ENCODE peak calls at places on chromosomes 13 and 19, in six cellular contexts. T, I, B, C, P and J are unnamed samples.

GRCh38 chr13:94329754-94330551 is 149.5 kb downstream of the DCT start:
- DNase-seq in P (no peak), T (peak), B (no peak), C (peak), I (no peak), J (no peak)

GRCh38 chr19:11506101-11506555 is 489 bp upstream of the ZNF653 start:
- DNase-seq in T (no peak), B (no peak), C (no peak), P (no peak), I (no peak), J (no peak)

GRCh38 chr13:78228211-78228610 is 309.6 kb upstream of the EDNRB start:
- DNase-seq in C (peak), B (no peak), I (no peak), P (no peak), T (no peak), J (no peak)

GRCh38 chr19:51018745-51019543 is 565 bp downstream of the KLK10 start:
- DNase-seq in I (no peak), P (peak), C (no peak), B (no peak), T (no peak), J (no peak)

GRCh38 chr13:20408181-20408580 is 117.5 kb downstream of the CRYL1 start:
- DNase-seq in P (peak), B (no peak), T (no peak), C (no peak), I (no peak), J (no peak)

GRCh38 chr13:101434486-101434885 is 18.0 kb upstream of the ITGBL1 start:
- DNase-seq in T (peak), P (no peak), B (no peak), I (no peak), C (peak), J (no peak)

GRCh38 chr13:93505104-93505952 is 278.7 kb downstream of the GPC6 start:
- DNase-seq in P (no peak), C (peak), B (no peak), T (peak), I (no peak), J (no peak)

GRCh38 chr19:29690842-29691241 is 24.2 kb downstream of the C19orf12 start:
- DNase-seq in I (peak), T (peak), B (no peak), P (no peak), C (no peak), J (peak)

GRCh38 chr13:30713133-30713532 is 22.2 kb upstream of the ALOX5AP start:
- DNase-seq in P (no peak), C (no peak), T (peak), B (no peak), I (no peak), J (no peak)

GRCh38 chr13:80132741-80133601 is 208.0 kb downstream of the SPRY2 start:
- DNase-seq in P (peak), I (peak), C (peak), T (peak), B (peak), J (no peak)

GRCh38 chr13:98411617-98412310 is 165.1 kb downstream of the STK24 start:
- DNase-seq in C (no peak), B (no peak), P (no peak), T (peak), I (no peak), J (no peak)

GRCh38 chr19:55647732-55648656 is at the start of gene CCDC106:
- DNase-seq in B (peak), P (peak), I (peak), T (peak), C (peak), J (no peak)

GRCh38 chr13:99866781-99867180 is 104.8 kb downstream of the ZIC5 start:
- DNase-seq in I (no peak), T (no peak), P (no peak), C (no peak), B (no peak), J (no peak)

GRCh38 chr13:30565658-30566057 is 52.1 kb upstream of the USPL1 start:
- DNase-seq in T (no peak), I (no peak), B (no peak), P (no peak), C (peak), J (no peak)

GRCh38 chr19:13120817-13121216 is 2.8 kb downstream of the NACC1 start:
- DNase-seq in T (peak), P (no peak), C (peak), B (no peak), I (no peak), J (no peak)

GRCh38 chr19:1929051-1929742 is 11.8 kb upstream of the CSNK1G2 start:
- DNase-seq in P (peak), C (peak), I (peak), B (peak), T (peak), J (peak)

GRCh38 chr13:21075303-21076264 is 14.2 kb upstream of the LATS2 start:
- DNase-seq in B (peak), C (no peak), T (no peak), I (peak), P (peak), J (no peak)

GRCh38 chr13:94968757-94969086 is 256.4 kb upstream of the SOX21 start:
- DNase-seq in C (no peak), P (no peak), B (no peak), T (no peak), I (no peak), J (no peak)

GRCh38 chr19:677201-677600 is 1.0 kb downstream of the FSTL3 start:
- DNase-seq in I (peak), B (no peak), P (peak), C (peak), T (peak), J (no peak)

GRCh38 chr13:77751513-77752456 is 54.3 kb downstream of the SLAIN1 start:
- DNase-seq in I (no peak), T (peak), C (peak), P (no peak), B (no peak), J (peak)

GRCh38 chr13:23288564-23288963 is 107.8 kb downstream of the SGCG start:
- DNase-seq in I (no peak), C (no peak), P (no peak), T (peak), B (no peak), J (no peak)

GRCh38 chr13:112062047-112062618 is 4.8 kb upstream of the SOX1 start:
- DNase-seq in P (no peak), I (no peak), C (no peak), T (no peak), B (no peak), J (no peak)

GRCh38 chr13:71864094-71864980 is 2.7 kb downstream of the DACH1 start:
- DNase-seq in B (peak), C (no peak), P (no peak), T (no peak), I (peak), J (no peak)

GRCh38 chr19:14023404-14024235 is 4.3 kb upstream of the RLN3 start:
- DNase-seq in B (peak), P (peak), T (peak), I (peak), C (peak), J (no peak)

GRCh38 chr13:99542788-99543406 is 41.6 kb downstream of the TM9SF2 start:
- DNase-seq in B (no peak), T (no peak), P (no peak), I (no peak), C (no peak), J (peak)

GRCh38 chr13:81275666-81276258 is 934.8 kb upstream of the SPRY2 start:
- DNase-seq in C (no peak), T (no peak), I (no peak), P (no peak), B (no peak), J (no peak)

GRCh38 chr19:17260842-17261325 is 3.7 kb downstream of the USHBP1 start:
- DNase-seq in T (peak), I (peak), B (peak), C (peak), P (peak), J (peak)

GRCh38 chr13:39016789-39017188 is 21.1 kb downstream of the PROSER1 start:
- DNase-seq in I (no peak), C (no peak), B (no peak), T (peak), P (no peak), J (no peak)

GRCh38 chr13:30364876-30365275 is 57.4 kb upstream of the UBE2L5 start:
- DNase-seq in T (peak), C (peak), B (no peak), I (no peak), P (no peak), J (no peak)

GRCh38 chr19:45423033-45423588 is 606 bp downstream of the ERCC1 start:
- DNase-seq in T (no peak), C (no peak), I (no peak), P (no peak), B (no peak), J (no peak)

GRCh38 chr13:94800423-94800822 is 88.1 kb upstream of the SOX21 start:
- DNase-seq in P (no peak), T (no peak), I (no peak), B (no peak), C (no peak), J (no peak)

GRCh38 chr19:31258211-31259052 is 90.8 kb downstream of the TSHZ3 start:
- DNase-seq in T (no peak), P (peak), C (no peak), B (no peak), I (no peak), J (no peak)

GRCh38 chr19:55383789-55384575 is at the start of gene TMEM238:
- DNase-seq in T (peak), B (peak), I (peak), P (peak), C (peak), J (no peak)

GRCh38 chr19:20964798-20965197 is 41.7 kb downstream of the ZNF85 start:
- DNase-seq in P (no peak), C (no peak), I (no peak), T (no peak), B (no peak), J (no peak)

GRCh38 chr13:34357435-34358232 is 539.7 kb downstream of the RFC3 start:
- DNase-seq in P (no peak), I (no peak), T (peak), C (peak), B (no peak), J (no peak)

DNA sequence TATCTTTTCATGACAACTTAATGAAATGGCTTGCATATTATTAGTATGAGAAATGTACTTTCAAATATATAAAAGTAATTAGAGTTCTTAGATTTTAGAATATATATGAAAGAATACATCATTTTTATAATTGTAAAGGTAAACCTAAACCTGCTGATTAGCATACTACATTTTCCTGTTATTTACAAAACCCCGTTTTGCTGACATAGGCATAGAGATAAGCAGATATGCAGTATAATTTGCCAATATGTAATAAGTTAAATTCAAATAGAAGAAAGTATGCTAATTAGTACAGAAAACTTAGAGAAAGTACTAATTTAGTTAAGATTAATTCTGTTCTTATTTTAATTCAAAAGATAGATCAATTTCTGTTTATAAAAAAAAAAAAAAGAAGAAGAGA is 21.5 kb downstream of the MAB21L1 start:
- DNase-seq in B (no peak), C (no peak), P (no peak), T (no peak), I (no peak), J (no peak)
- TF ChIP-seq CTCF in B (no peak), C (no peak), P (no peak), T (no peak), I (no peak), J (no peak)

GRCh38 chr19:38718747-38719543 is 25.3 kb downstream of the CAPN12 start:
- DNase-seq in T (peak), P (peak), B (no peak), C (peak), I (peak), J (no peak)
- TF ChIP-seq CTCF in T (peak), P (no peak), B (peak), C (peak), I (peak), J (no peak)

GRCh38 chr19:7507884-7508283 is 8.0 kb upstream of the ZNF358 start:
- DNase-seq in C (peak), I (peak), P (peak), T (peak), B (no peak), J (no peak)
- TF ChIP-seq CTCF in C (no peak), I (no peak), P (no peak), T (no peak), B (no peak), J (no peak)

GRCh38 chr19:23406716-23407115 is 11.4 kb upstream of the ZNF91 start:
- DNase-seq in I (no peak), T (no peak), P (no peak), B (no peak), C (no peak), J (no peak)
- TF ChIP-seq CTCF in I (no peak), T (no peak), P (no peak), B (no peak), C (no peak), J (no peak)

GRCh38 chr19:5999693-6000092 is 21.8 kb upstream of the RANBP3 start:
- DNase-seq in P (no peak), I (no peak), B (no peak), C (no peak), T (no peak), J (no peak)

GRCh38 chr19:5996598-5997320 is 18.8 kb upstream of the RANBP3 start:
- DNase-seq in B (no peak), C (no peak), T (no peak), P (no peak), I (no peak), J (no peak)

GRCh38 chr19:5995606-5996005 is 17.7 kb upstream of the RANBP3 start:
- DNase-seq in C (no peak), T (no peak), I (no peak), B (no peak), P (no peak), J (no peak)

GRCh38 chr19:5996102-5996501 is 18.2 kb upstream of the RANBP3 start:
- DNase-seq in C (no peak), P (no peak), I (no peak), T (no peak), B (no peak), J (no peak)

GRCh38 chr19:5997371-5997770 is 19.4 kb upstream of the RANBP3 start:
- DNase-seq in P (no peak), I (no peak), T (no peak), B (no peak), C (no peak), J (no peak)
- TF ChIP-seq CTCF in P (no peak), I (no peak), T (no peak), B (peak), C (peak), J (peak)

GRCh38 chr13:82698941-82699340 is 1183.3 kb downstream of the SLITRK1 start:
- DNase-seq in B (no peak), C (no peak), T (no peak), P (no peak), I (no peak), J (no peak)

GRCh38 chr13:82698383-82698782 is 1183.9 kb downstream of the SLITRK1 start:
- DNase-seq in B (no peak), P (no peak), C (no peak), T (no peak), I (no peak), J (no peak)

GRCh38 chr13:82701021-82701420 is 1181.3 kb downstream of the SLITRK1 start:
- DNase-seq in I (no peak), T (no peak), C (no peak), B (no peak), P (no peak), J (no peak)

DNA sequence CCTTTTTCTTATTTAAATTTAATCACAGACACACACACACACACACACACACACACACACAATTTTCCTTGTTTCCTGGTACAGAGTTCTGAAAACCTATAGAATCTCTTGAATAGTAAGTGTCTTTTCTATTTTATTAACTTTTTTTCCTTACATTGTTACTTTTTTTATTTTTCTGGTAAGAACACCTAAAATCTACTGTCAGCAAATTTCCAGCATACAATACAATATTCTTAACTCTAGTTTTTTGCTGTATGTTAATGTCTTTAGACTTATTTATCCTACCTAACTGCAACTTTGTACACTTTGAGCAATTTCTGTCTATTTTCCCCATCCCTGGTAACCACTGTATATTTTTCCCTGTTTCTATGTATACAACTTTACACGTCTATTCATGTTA is 1179.8 kb downstream of the SLITRK1 start:
- DNase-seq in C (no peak), I (no peak), T (no peak), P (no peak), B (no peak), J (no peak)
- TF ChIP-seq CTCF in C (no peak), I (no peak), T (no peak), P (no peak), B (no peak), J (no peak)

GRCh38 chr19:33311326-33311682 is 9.0 kb upstream of the CEBPA start:
- DNase-seq in C (no peak), P (peak), T (no peak), I (peak), B (no peak), J (no peak)
- TF ChIP-seq CTCF in C (no peak), P (peak), T (no peak), I (peak), B (peak), J (peak)

GRCh38 chr19:3773814-3774515 is 1.9 kb upstream of the RAX2 start:
- DNase-seq in T (no peak), B (no peak), C (no peak), I (no peak), P (no peak), J (no peak)

GRCh38 chr19:3776479-3777040 is 4.5 kb upstream of the RAX2 start:
- DNase-seq in I (no peak), B (no peak), P (no peak), C (no peak), T (no peak), J (no peak)

GRCh38 chr19:3775374-3775711 is 3.3 kb upstream of the RAX2 start:
- DNase-seq in I (no peak), T (no peak), B (no peak), P (no peak), C (no peak), J (no peak)

GRCh38 chr19:3775831-3776230 is 3.8 kb upstream of the RAX2 start:
- DNase-seq in T (no peak), P (no peak), B (no peak), C (no peak), I (no peak), J (no peak)

GRCh38 chr19:3774621-3775373 is 2.8 kb upstream of the RAX2 start:
- DNase-seq in C (no peak), B (no peak), I (no peak), T (no peak), P (no peak), J (no peak)
- TF ChIP-seq CTCF in C (no peak), B (no peak), I (no peak), T (no peak), P (no peak), J (no peak)

GRCh38 chr13:26971990-26972888 is 199.4 kb downstream of the USP12 start:
- DNase-seq in I (no peak), B (no peak), T (no peak), C (peak), P (peak), J (no peak)
- TF ChIP-seq CTCF in I (no peak), B (peak), T (peak), C (peak), P (peak), J (peak)

GRCh38 chr19:33219261-33219812 is 6.3 kb downstream of the SLC7A10 start:
- DNase-seq in P (no peak), C (peak), B (no peak), T (no peak), I (no peak), J (no peak)
- TF ChIP-seq CTCF in P (no peak), C (peak), B (peak), T (peak), I (no peak), J (peak)